ENCODE peak calls at places on chromosomes 2 and 18, in five cellular contexts. T, H, G, C and R are unnamed samples.

GRCh38 chr2:176592230-176592629 is 323.0 kb downstream of the MTX2 start:
- DNase-seq in C (no peak), G (no peak), H (no peak), T (no peak), R (no peak)

GRCh38 chr2:152602750-152603149 is 114.5 kb downstream of the PRPF40A start:
- DNase-seq in H (peak; percentile 9), C (no peak), T (no peak), G (no peak), R (no peak)

GRCh38 chr2:46539327-46540276 is 60.2 kb downstream of the TMEM247 start:
- DNase-seq in H (no peak), G (peak; percentile 43), C (no peak), T (no peak), R (no peak)

GRCh38 chr2:146129231-146129630 is 1609.3 kb upstream of the ZEB2 start:
- DNase-seq in C (no peak), T (no peak), G (no peak), H (no peak), R (no peak)

GRCh38 chr18:8367217-8367988 is 241.8 kb upstream of the RAB12 start:
- DNase-seq in C (peak; percentile 61), G (peak; percentile 50), H (no peak), T (peak; percentile 46), R (peak; percentile 26)

GRCh38 chr18:41905786-41906527 is 49.1 kb upstream of the PIK3C3 start:
- DNase-seq in C (no peak), H (no peak), T (no peak), G (peak; percentile 26), R (no peak)

GRCh38 chr2:66301073-66301766 is 133.7 kb upstream of the MEIS1 start:
- DNase-seq in T (no peak), C (no peak), G (no peak), H (no peak), R (no peak)

GRCh38 chr2:111710085-111710484 is 173.9 kb downstream of the ANAPC1 start:
- DNase-seq in G (no peak), C (no peak), H (no peak), T (no peak), R (no peak)

GRCh38 chr2:52594036-52594435 is 1173.6 kb upstream of the CHAC2 start:
- DNase-seq in H (no peak), G (no peak), C (no peak), T (no peak), R (no peak)

GRCh38 chr2:230640540-230641011 is 72.1 kb upstream of the CAB39 start:
- DNase-seq in C (no peak), T (no peak), G (no peak), H (no peak), R (no peak)

GRCh38 chr18:10784596-10785202 is 258.9 kb downstream of the NAPG start:
- DNase-seq in T (no peak), G (no peak), H (no peak), C (no peak), R (no peak)

GRCh38 chr2:23614701-23615100 is 229.7 kb downstream of the KLHL29 start:
- DNase-seq in T (no peak), H (no peak), C (no peak), G (no peak), R (no peak)

GRCh38 chr2:26970928-26971627 is 641 bp downstream of the MAPRE3 start:
- DNase-seq in G (peak; percentile 74), H (no peak), T (no peak), C (peak; percentile 34), R (no peak)

GRCh38 chr2:60553496-60553991 is at the start of gene BCL11A:
- DNase-seq in G (peak; percentile 83), H (peak; percentile 35), C (no peak), T (peak; percentile 71), R (no peak)

GRCh38 chr2:148948865-148949264 is 73.8 kb downstream of the KIF5C start:
- DNase-seq in H (no peak), T (no peak), C (no peak), G (no peak), R (no peak)
- TF ChIP-seq TAF1 in H (no peak), T (no peak), C (no peak), G (no peak), R (no peak)

GRCh38 chr18:48896326-48896874 is 54.4 kb downstream of the SMAD7 start:
- DNase-seq in H (no peak), G (no peak), T (no peak), C (no peak), R (no peak)

GRCh38 chr18:48897531-48897930 is 53.2 kb downstream of the SMAD7 start:
- DNase-seq in C (no peak), H (no peak), T (no peak), G (no peak), R (no peak)

GRCh38 chr18:48894799-48895346 is 55.9 kb downstream of the SMAD7 start:
- DNase-seq in C (no peak), H (no peak), T (no peak), G (no peak), R (no peak)

GRCh38 chr18:48898521-48898920 is 52.2 kb downstream of the SMAD7 start:
- DNase-seq in T (no peak), C (no peak), G (no peak), H (no peak), R (no peak)

DNA sequence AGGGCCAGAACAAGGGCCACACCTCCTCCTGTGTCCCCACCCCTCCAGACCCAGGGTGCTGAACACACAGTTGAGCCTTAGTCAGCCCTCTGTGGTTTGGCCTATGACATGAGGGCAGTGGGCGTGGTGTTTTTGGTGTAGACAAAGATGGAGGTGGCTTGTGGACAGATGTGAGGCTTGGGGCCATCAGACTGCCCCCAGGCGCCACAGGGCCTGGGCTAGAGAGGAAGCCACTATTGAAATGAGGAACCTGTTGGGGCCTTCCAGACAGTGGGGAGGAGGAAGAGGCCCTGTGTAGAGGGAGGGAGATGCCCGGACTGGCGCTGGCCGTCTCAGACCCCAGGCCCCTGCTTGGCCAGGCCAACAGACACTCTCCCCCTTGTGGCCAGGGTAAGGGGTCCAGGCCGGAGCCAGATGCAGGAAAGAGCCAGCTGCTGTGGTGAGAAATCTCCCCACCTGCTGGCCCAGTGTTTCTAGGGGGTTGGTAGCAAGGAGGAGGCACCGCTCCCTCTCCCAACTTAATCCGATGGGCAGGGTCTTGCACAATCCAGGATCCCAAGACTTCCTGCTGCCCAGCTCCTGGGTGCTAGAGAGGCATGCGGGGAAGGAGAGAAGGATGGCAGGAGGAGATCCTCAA is 53.8 kb downstream of the SMAD7 start:
- DNase-seq in T (no peak), H (peak; percentile 98), C (peak; percentile 87), G (no peak), R (peak; percentile 41)
- TF ChIP-seq TAF1 in T (no peak), H (peak; percentile 46), C (no peak), G (no peak), R (no peak)

GRCh38 chr2:99602475-99602874 is 112.7 kb upstream of the REV1 start:
- DNase-seq in G (no peak), H (no peak), T (no peak), C (no peak), R (no peak)
- TF ChIP-seq TAF1 in G (no peak), H (no peak), T (no peak), C (no peak), R (no peak)

GRCh38 chr2:238847432-238847801 is 468 bp upstream of the TWIST2 start:
- DNase-seq in T (no peak), C (no peak), G (no peak), H (no peak), R (no peak)
- TF ChIP-seq TAF1 in T (peak; percentile 3), C (no peak), G (no peak), H (no peak), R (no peak)

DNA sequence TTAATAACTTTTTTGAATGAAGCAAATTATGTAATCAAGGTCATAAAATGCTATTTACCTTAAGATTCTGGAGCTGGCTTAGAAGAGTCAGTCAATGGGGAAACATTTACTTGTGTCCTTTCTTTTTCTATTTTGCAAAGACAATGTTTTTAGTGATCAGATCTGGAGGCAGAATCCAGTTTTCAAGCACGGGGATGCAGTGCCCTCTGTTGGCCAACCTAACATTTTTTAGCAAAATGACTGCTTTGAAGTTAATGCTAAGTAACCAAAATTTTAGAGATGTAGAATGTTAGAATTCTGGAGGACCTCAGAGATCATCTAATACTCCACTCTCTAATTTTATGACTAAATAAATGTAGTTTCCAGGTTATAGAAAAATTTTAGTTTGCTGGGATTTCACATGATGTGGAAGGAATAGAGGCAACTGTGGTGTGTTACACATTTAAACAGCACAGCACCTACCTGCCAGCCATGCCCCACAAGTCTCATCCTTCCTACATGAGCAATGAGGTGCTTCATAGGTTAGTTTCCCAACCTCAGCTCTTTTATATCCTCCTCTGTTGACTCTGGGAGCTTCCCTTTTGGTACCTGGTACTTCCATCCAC is 23.6 kb upstream of the SLC9A4 start:
- DNase-seq in H (peak; percentile 23), G (peak; percentile 23), C (peak; percentile 45), T (no peak), R (peak; percentile 22)
- TF ChIP-seq TAF1 in H (no peak), G (no peak), C (no peak), T (no peak), R (no peak)